ENCODE peak calls at places on chromosomes 2 and 18, in nine cellular contexts. One of them, this sample, is unnamed.

GRCh38 chr2:126664234-126664633 is 8.3 kb downstream of the GYPC start:
- DNase-seq in coronary artery: no peak
- DNase-seq in fibroblast of the aortic adventitia: no peak
- DNase-seq in heart right ventricle: no peak
- DNase-seq in NB4: no peak
- DNase-seq in A549: no peak
- DNase-seq in OCI-LY7: peak
- DNase-seq in transverse colon: peak
- DNase-seq in hepatocyte: no peak
- DNase-seq in this sample: no peak

GRCh38 chr2:128178650-128179460 is 87.9 kb downstream of the UGGT1 start:
- DNase-seq in transverse colon: peak
- DNase-seq in hepatocyte: peak
- DNase-seq in A549: peak
- DNase-seq in NB4: peak
- DNase-seq in heart right ventricle: peak
- DNase-seq in coronary artery: no peak
- DNase-seq in OCI-LY7: peak
- DNase-seq in fibroblast of the aortic adventitia: peak
- DNase-seq in this sample: peak

GRCh38 chr2:18194161-18194560 is 315.7 kb downstream of the KCNS3 start:
- DNase-seq in NB4: no peak
- DNase-seq in heart right ventricle: no peak
- DNase-seq in transverse colon: no peak
- DNase-seq in OCI-LY7: no peak
- DNase-seq in fibroblast of the aortic adventitia: no peak
- DNase-seq in hepatocyte: no peak
- DNase-seq in A549: peak
- DNase-seq in coronary artery: no peak
- DNase-seq in this sample: no peak

GRCh38 chr18:58755304-58756010 is 84.2 kb downstream of the MALT1 start:
- DNase-seq in OCI-LY7: no peak
- DNase-seq in A549: no peak
- DNase-seq in fibroblast of the aortic adventitia: no peak
- DNase-seq in hepatocyte: no peak
- DNase-seq in coronary artery: peak
- DNase-seq in transverse colon: peak
- DNase-seq in heart right ventricle: peak
- DNase-seq in NB4: no peak
- DNase-seq in this sample: no peak

GRCh38 chr2:117674172-117674571 is 140.3 kb upstream of the DDX18 start:
- DNase-seq in hepatocyte: no peak
- DNase-seq in coronary artery: no peak
- DNase-seq in OCI-LY7: no peak
- DNase-seq in transverse colon: no peak
- DNase-seq in fibroblast of the aortic adventitia: no peak
- DNase-seq in NB4: no peak
- DNase-seq in heart right ventricle: no peak
- DNase-seq in A549: no peak
- DNase-seq in this sample: no peak

GRCh38 chr2:233418761-233419625 is 64.7 kb downstream of the DGKD start:
- DNase-seq in fibroblast of the aortic adventitia: no peak
- DNase-seq in A549: peak
- DNase-seq in hepatocyte: no peak
- DNase-seq in transverse colon: no peak
- DNase-seq in OCI-LY7: peak
- DNase-seq in NB4: no peak
- DNase-seq in heart right ventricle: peak
- DNase-seq in coronary artery: peak
- DNase-seq in this sample: no peak

GRCh38 chr2:170685591-170685990 is 29.5 kb upstream of the SP5 start:
- DNase-seq in OCI-LY7: no peak
- DNase-seq in transverse colon: no peak
- DNase-seq in A549: no peak
- DNase-seq in heart right ventricle: no peak
- DNase-seq in NB4: no peak
- DNase-seq in hepatocyte: no peak
- DNase-seq in fibroblast of the aortic adventitia: no peak
- DNase-seq in coronary artery: no peak
- DNase-seq in this sample: no peak

GRCh38 chr2:70258532-70258875 is 567 bp downstream of the PCYOX1 start:
- DNase-seq in heart right ventricle: peak
- DNase-seq in coronary artery: peak
- DNase-seq in fibroblast of the aortic adventitia: peak
- DNase-seq in transverse colon: peak
- DNase-seq in hepatocyte: peak
- DNase-seq in OCI-LY7: no peak
- DNase-seq in A549: peak
- DNase-seq in NB4: peak
- DNase-seq in this sample: peak

GRCh38 chr2:106098664-106099063 is 95.4 kb downstream of the UXS1 start:
- DNase-seq in transverse colon: no peak
- DNase-seq in hepatocyte: no peak
- DNase-seq in heart right ventricle: no peak
- DNase-seq in fibroblast of the aortic adventitia: no peak
- DNase-seq in A549: no peak
- DNase-seq in OCI-LY7: no peak
- DNase-seq in coronary artery: no peak
- DNase-seq in NB4: no peak
- DNase-seq in this sample: no peak

GRCh38 chr2:106097370-106098000 is 96.6 kb downstream of the UXS1 start:
- DNase-seq in transverse colon: no peak
- DNase-seq in A549: no peak
- DNase-seq in OCI-LY7: no peak
- DNase-seq in fibroblast of the aortic adventitia: no peak
- DNase-seq in heart right ventricle: no peak
- DNase-seq in NB4: no peak
- DNase-seq in hepatocyte: no peak
- DNase-seq in coronary artery: no peak
- DNase-seq in this sample: no peak

GRCh38 chr2:106095478-106096392 is 98.4 kb downstream of the UXS1 start:
- DNase-seq in coronary artery: no peak
- DNase-seq in transverse colon: peak
- DNase-seq in heart right ventricle: peak
- DNase-seq in A549: no peak
- DNase-seq in NB4: no peak
- DNase-seq in fibroblast of the aortic adventitia: no peak
- DNase-seq in hepatocyte: no peak
- DNase-seq in OCI-LY7: no peak
- DNase-seq in this sample: no peak

GRCh38 chr2:106098081-106098480 is 96.0 kb downstream of the UXS1 start:
- DNase-seq in A549: peak
- DNase-seq in coronary artery: no peak
- DNase-seq in OCI-LY7: peak
- DNase-seq in transverse colon: no peak
- DNase-seq in hepatocyte: peak
- DNase-seq in fibroblast of the aortic adventitia: peak
- DNase-seq in heart right ventricle: no peak
- DNase-seq in NB4: peak
- DNase-seq in this sample: peak

DNA sequence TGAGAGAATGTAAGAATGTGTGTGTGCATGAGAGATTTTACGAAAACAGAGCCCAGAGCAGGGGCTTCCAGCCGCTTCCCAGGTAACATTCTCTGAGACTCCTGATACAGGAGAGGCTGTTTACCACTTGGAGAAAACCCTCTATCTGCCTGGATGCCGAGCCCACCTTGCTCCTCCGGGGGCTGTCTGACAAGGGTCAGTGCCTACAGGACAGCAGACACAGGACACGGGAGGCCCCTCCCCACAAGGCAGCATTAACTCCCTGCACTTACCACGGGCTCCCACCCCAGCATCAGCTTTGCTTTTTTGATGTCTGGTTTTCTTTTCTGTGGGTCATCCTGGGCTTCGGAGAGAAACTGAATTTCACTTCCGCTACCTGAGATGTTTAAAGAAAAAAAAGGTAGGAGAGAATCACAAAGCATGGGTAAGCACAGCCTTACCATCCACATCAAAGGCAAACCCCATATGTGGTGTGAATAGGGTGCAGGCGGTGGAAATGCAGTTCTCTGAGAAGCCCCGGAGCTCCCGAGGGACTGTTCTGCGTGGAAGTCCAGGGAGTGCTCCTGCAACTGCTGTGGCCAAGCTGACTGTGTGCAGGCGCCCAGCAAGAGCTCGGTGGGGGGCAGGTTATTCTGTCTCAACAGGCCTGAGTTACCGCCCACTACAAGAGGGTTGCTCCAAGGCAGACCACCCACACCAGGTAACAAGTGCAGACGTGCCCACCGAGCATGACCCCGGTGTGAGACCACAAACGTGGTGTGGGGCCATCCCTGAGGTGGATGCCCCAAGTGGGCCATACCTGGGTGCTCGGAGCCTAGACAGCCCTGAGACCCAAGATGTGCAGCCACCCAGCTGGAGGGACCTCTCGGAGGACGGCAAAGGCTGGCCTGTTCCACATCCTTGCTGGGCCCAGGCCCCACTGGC is 97.4 kb downstream of the UXS1 start:
- DNase-seq in A549: no peak
- DNase-seq in transverse colon: no peak
- DNase-seq in fibroblast of the aortic adventitia: no peak
- DNase-seq in OCI-LY7: no peak
- DNase-seq in coronary artery: no peak
- DNase-seq in hepatocyte: no peak
- DNase-seq in heart right ventricle: no peak
- DNase-seq in NB4: no peak
- DNase-seq in this sample: no peak
- H3K4me3 ChIP-seq in A549: no peak
- H3K4me3 ChIP-seq in transverse colon: no peak
- H3K4me3 ChIP-seq in fibroblast of the aortic adventitia: no peak
- H3K4me3 ChIP-seq in OCI-LY7: no peak
- H3K4me3 ChIP-seq in coronary artery: no peak
- H3K4me3 ChIP-seq in hepatocyte: no peak
- H3K4me3 ChIP-seq in heart right ventricle: no peak
- H3K4me3 ChIP-seq in NB4: no peak
- H3K4me3 ChIP-seq in this sample: no peak

GRCh38 chr2:161090401-161090800 is 69.8 kb upstream of the TANK start:
- DNase-seq in coronary artery: no peak
- DNase-seq in hepatocyte: no peak
- DNase-seq in A549: no peak
- DNase-seq in heart right ventricle: no peak
- DNase-seq in transverse colon: peak
- DNase-seq in OCI-LY7: no peak
- DNase-seq in NB4: no peak
- DNase-seq in fibroblast of the aortic adventitia: peak
- DNase-seq in this sample: no peak

GRCh38 chr2:161100216-161100615 is 60.0 kb upstream of the TANK start:
- DNase-seq in hepatocyte: no peak
- DNase-seq in NB4: no peak
- DNase-seq in OCI-LY7: no peak
- DNase-seq in transverse colon: no peak
- DNase-seq in coronary artery: no peak
- DNase-seq in A549: no peak
- DNase-seq in fibroblast of the aortic adventitia: no peak
- DNase-seq in heart right ventricle: no peak
- DNase-seq in this sample: no peak

GRCh38 chr2:161097157-161097556 is 63.1 kb upstream of the TANK start:
- DNase-seq in OCI-LY7: no peak
- DNase-seq in heart right ventricle: no peak
- DNase-seq in NB4: no peak
- DNase-seq in fibroblast of the aortic adventitia: no peak
- DNase-seq in coronary artery: no peak
- DNase-seq in hepatocyte: no peak
- DNase-seq in A549: no peak
- DNase-seq in transverse colon: no peak
- DNase-seq in this sample: no peak

GRCh38 chr2:161096336-161096735 is 63.9 kb upstream of the TANK start:
- DNase-seq in transverse colon: no peak
- DNase-seq in fibroblast of the aortic adventitia: peak
- DNase-seq in A549: no peak
- DNase-seq in heart right ventricle: no peak
- DNase-seq in coronary artery: no peak
- DNase-seq in NB4: no peak
- DNase-seq in OCI-LY7: no peak
- DNase-seq in hepatocyte: no peak
- DNase-seq in this sample: no peak

GRCh38 chr2:161095314-161095713 is 64.9 kb upstream of the TANK start:
- DNase-seq in transverse colon: no peak
- DNase-seq in fibroblast of the aortic adventitia: no peak
- DNase-seq in A549: no peak
- DNase-seq in hepatocyte: no peak
- DNase-seq in NB4: no peak
- DNase-seq in coronary artery: no peak
- DNase-seq in OCI-LY7: no peak
- DNase-seq in heart right ventricle: no peak
- DNase-seq in this sample: no peak
- H3K4me3 ChIP-seq in transverse colon: no peak
- H3K4me3 ChIP-seq in fibroblast of the aortic adventitia: no peak
- H3K4me3 ChIP-seq in A549: no peak
- H3K4me3 ChIP-seq in hepatocyte: no peak
- H3K4me3 ChIP-seq in NB4: no peak
- H3K4me3 ChIP-seq in coronary artery: no peak
- H3K4me3 ChIP-seq in OCI-LY7: no peak
- H3K4me3 ChIP-seq in heart right ventricle: no peak
- H3K4me3 ChIP-seq in this sample: no peak

DNA sequence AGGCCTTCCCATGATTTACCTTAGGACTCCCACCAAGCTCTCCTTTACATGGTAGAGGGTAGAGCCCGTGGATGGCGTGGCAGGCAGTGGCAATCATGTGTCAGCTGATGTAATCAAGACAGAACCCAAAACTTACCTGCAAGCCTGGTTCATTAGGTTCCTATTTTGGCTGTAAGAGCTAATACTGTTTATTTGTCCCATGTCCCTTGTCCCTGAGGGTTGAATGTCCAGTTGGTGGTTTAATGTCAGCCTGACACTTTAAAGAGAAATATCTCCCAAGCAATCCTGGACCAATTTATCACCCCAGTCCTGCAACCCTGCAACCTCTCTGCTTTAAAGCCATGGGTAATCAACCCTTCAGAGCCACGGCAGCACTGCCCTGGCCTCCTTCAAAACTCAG is 6.0 kb upstream of the FABP1 start:
- DNase-seq in heart right ventricle: no peak
- DNase-seq in NB4: no peak
- DNase-seq in A549: no peak
- DNase-seq in fibroblast of the aortic adventitia: no peak
- DNase-seq in OCI-LY7: no peak
- DNase-seq in coronary artery: no peak
- DNase-seq in hepatocyte: no peak
- DNase-seq in transverse colon: no peak
- DNase-seq in this sample: no peak
- H3K4me3 ChIP-seq in heart right ventricle: no peak
- H3K4me3 ChIP-seq in NB4: no peak
- H3K4me3 ChIP-seq in A549: no peak
- H3K4me3 ChIP-seq in fibroblast of the aortic adventitia: no peak
- H3K4me3 ChIP-seq in OCI-LY7: no peak
- H3K4me3 ChIP-seq in coronary artery: no peak
- H3K4me3 ChIP-seq in hepatocyte: no peak
- H3K4me3 ChIP-seq in transverse colon: no peak
- H3K4me3 ChIP-seq in this sample: no peak

DNA sequence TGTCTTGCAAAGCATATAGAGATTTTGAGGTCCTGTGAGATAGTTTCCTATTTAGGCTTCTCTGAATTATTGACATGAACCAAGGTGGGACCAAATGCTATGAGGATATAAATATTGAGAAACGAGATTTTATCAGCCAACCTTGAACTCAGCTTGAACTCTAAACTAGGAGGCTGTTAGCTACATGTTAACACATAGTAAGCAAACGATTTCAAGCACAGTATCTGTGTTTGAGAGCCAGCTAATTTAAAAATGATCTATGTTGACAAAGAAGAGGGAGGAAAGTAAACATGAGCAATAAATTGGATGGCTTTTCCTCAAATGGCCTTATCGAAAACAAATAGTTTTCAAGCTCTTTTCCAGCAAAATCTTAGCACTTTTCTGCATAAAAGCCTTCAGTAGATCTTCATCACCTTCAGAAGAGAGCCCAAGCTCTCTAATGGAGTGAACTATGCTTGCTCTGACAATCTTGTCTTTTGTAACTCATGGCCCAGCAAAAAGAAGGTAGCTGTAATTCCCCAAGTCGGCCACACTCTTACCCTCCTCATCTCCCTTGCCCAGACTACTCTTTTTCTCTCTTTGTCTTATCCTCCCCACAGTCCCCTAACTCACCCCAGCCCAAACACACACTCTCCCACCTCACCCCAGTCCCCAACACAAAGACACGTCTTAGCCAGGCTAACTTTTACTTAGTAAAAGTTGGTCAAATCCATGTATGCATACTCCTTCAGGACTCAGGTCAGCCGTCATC is 14.7 kb downstream of the CD28 start:
- DNase-seq in heart right ventricle: no peak
- DNase-seq in hepatocyte: no peak
- DNase-seq in A549: no peak
- DNase-seq in transverse colon: no peak
- DNase-seq in NB4: no peak
- DNase-seq in fibroblast of the aortic adventitia: no peak
- DNase-seq in OCI-LY7: no peak
- DNase-seq in coronary artery: no peak
- DNase-seq in this sample: no peak
- H3K4me3 ChIP-seq in heart right ventricle: no peak
- H3K4me3 ChIP-seq in hepatocyte: no peak
- H3K4me3 ChIP-seq in A549: no peak
- H3K4me3 ChIP-seq in transverse colon: no peak
- H3K4me3 ChIP-seq in NB4: no peak
- H3K4me3 ChIP-seq in fibroblast of the aortic adventitia: no peak
- H3K4me3 ChIP-seq in OCI-LY7: no peak
- H3K4me3 ChIP-seq in coronary artery: no peak
- H3K4me3 ChIP-seq in this sample: no peak

This sample was measured in SK-N-SH.